ENCODE peak calls at places on chromosomes 13 and 19, in five cellular contexts. One of them, this sample, is unnamed.
A peak's percentile ranks its signal among the peaks of the same experiment; 100 is the strongest.

GRCh38 chr19:15025237-15025636 is 24.0 kb upstream of the CASP14 start:
- DNase-seq in HCT116: no peak
- DNase-seq in CD8-positive, alpha-beta T cell: no peak
- DNase-seq in MM.1S: no peak
- DNase-seq in CD8-positive, alpha-beta memory T cell: no peak
- DNase-seq in this sample: peak; percentile 17

GRCh38 chr13:113581871-113582270 is 2.7 kb upstream of the TFDP1 start:
- DNase-seq in HCT116: no peak
- DNase-seq in CD8-positive, alpha-beta T cell: no peak
- DNase-seq in MM.1S: no peak
- DNase-seq in CD8-positive, alpha-beta memory T cell: no peak
- DNase-seq in this sample: no peak

GRCh38 chr19:12806242-12807131 is at the start of gene RNASEH2A:
- DNase-seq in HCT116: peak; percentile 71
- DNase-seq in CD8-positive, alpha-beta T cell: peak; percentile 82
- DNase-seq in MM.1S: peak; percentile 94
- DNase-seq in CD8-positive, alpha-beta memory T cell: peak; percentile 79
- DNase-seq in this sample: peak; percentile 94

GRCh38 chr19:2328401-2329161 is at the start of the genes LSM7 and SPPL2B:
- DNase-seq in HCT116: peak; percentile 63
- DNase-seq in CD8-positive, alpha-beta T cell: peak; percentile 94
- DNase-seq in MM.1S: peak; percentile 96
- DNase-seq in CD8-positive, alpha-beta memory T cell: peak; percentile 90
- DNase-seq in this sample: peak; percentile 92

GRCh38 chr13:113209336-113209879 is at the start of gene CUL4A:
- DNase-seq in HCT116: peak; percentile 31
- DNase-seq in CD8-positive, alpha-beta T cell: peak; percentile 56
- DNase-seq in MM.1S: peak; percentile 70
- DNase-seq in CD8-positive, alpha-beta memory T cell: peak; percentile 64
- DNase-seq in this sample: peak; percentile 89

GRCh38 chr13:93227906-93228801 is 1.5 kb downstream of the GPC6 start:
- DNase-seq in HCT116: no peak
- DNase-seq in CD8-positive, alpha-beta T cell: no peak
- DNase-seq in MM.1S: peak; percentile 77
- DNase-seq in CD8-positive, alpha-beta memory T cell: no peak
- DNase-seq in this sample: peak; percentile 87

GRCh38 chr13:91375119-91375729 is 23.2 kb upstream of the GPC5 start:
- DNase-seq in HCT116: no peak
- DNase-seq in CD8-positive, alpha-beta T cell: no peak
- DNase-seq in MM.1S: peak; percentile 43
- DNase-seq in CD8-positive, alpha-beta memory T cell: no peak
- DNase-seq in this sample: no peak

GRCh38 chr19:1851581-1852293 is 3.5 kb upstream of the REXO1 start:
- DNase-seq in HCT116: no peak
- DNase-seq in CD8-positive, alpha-beta T cell: peak; percentile 64
- DNase-seq in MM.1S: no peak
- DNase-seq in CD8-positive, alpha-beta memory T cell: peak; percentile 45
- DNase-seq in this sample: no peak

GRCh38 chr19:13896227-13896626 is 9.7 kb downstream of the BRME1 start:
- DNase-seq in HCT116: no peak
- DNase-seq in CD8-positive, alpha-beta T cell: no peak
- DNase-seq in MM.1S: no peak
- DNase-seq in CD8-positive, alpha-beta memory T cell: no peak
- DNase-seq in this sample: no peak

GRCh38 chr19:55385749-55386514 is at the start of gene RPL28:
- DNase-seq in HCT116: peak; percentile 97
- DNase-seq in CD8-positive, alpha-beta T cell: peak; percentile 97
- DNase-seq in MM.1S: peak; percentile 99
- DNase-seq in CD8-positive, alpha-beta memory T cell: peak; percentile 96
- DNase-seq in this sample: peak; percentile 98

GRCh38 chr13:95552539-95553270 is at the start of gene CLDN10:
- DNase-seq in HCT116: no peak
- DNase-seq in CD8-positive, alpha-beta T cell: no peak
- DNase-seq in MM.1S: peak; percentile 32
- DNase-seq in CD8-positive, alpha-beta memory T cell: no peak
- DNase-seq in this sample: no peak

GRCh38 chr13:33740134-33740538 is 77.8 kb upstream of the RFC3 start:
- DNase-seq in HCT116: no peak
- DNase-seq in CD8-positive, alpha-beta T cell: no peak
- DNase-seq in MM.1S: no peak
- DNase-seq in CD8-positive, alpha-beta memory T cell: no peak
- DNase-seq in this sample: peak; percentile 37

GRCh38 chr13:58852076-58852475 is 1220.5 kb downstream of the PCDH17 start:
- DNase-seq in HCT116: no peak
- DNase-seq in CD8-positive, alpha-beta T cell: no peak
- DNase-seq in MM.1S: no peak
- DNase-seq in CD8-positive, alpha-beta memory T cell: no peak
- DNase-seq in this sample: no peak

GRCh38 chr19:46902402-46902766 is 41.6 kb downstream of the ARHGAP35 start:
- DNase-seq in HCT116: peak; percentile 71
- DNase-seq in CD8-positive, alpha-beta T cell: no peak
- DNase-seq in MM.1S: no peak
- DNase-seq in CD8-positive, alpha-beta memory T cell: no peak
- DNase-seq in this sample: no peak

GRCh38 chr13:48818495-48818961 is 157.2 kb upstream of the FNDC3A start:
- DNase-seq in HCT116: no peak
- DNase-seq in CD8-positive, alpha-beta T cell: no peak
- DNase-seq in MM.1S: no peak
- DNase-seq in CD8-positive, alpha-beta memory T cell: no peak
- DNase-seq in this sample: no peak

GRCh38 chr19:2376784-2377519 is 16.9 kb downstream of the TMPRSS9 start:
- DNase-seq in HCT116: no peak
- DNase-seq in CD8-positive, alpha-beta T cell: no peak
- DNase-seq in MM.1S: no peak
- DNase-seq in CD8-positive, alpha-beta memory T cell: no peak
- DNase-seq in this sample: no peak

GRCh38 chr19:43872547-43873336 is 45.6 kb downstream of the ZNF283 start:
- DNase-seq in HCT116: peak; percentile 10
- DNase-seq in CD8-positive, alpha-beta T cell: no peak
- DNase-seq in MM.1S: no peak
- DNase-seq in CD8-positive, alpha-beta memory T cell: no peak
- DNase-seq in this sample: no peak

GRCh38 chr19:18514800-18515682 is 6.8 kb downstream of the ELL start:
- DNase-seq in HCT116: no peak
- DNase-seq in CD8-positive, alpha-beta T cell: no peak
- DNase-seq in MM.1S: no peak
- DNase-seq in CD8-positive, alpha-beta memory T cell: peak; percentile 63
- DNase-seq in this sample: no peak

GRCh38 chr19:56707821-56708220 is 36.3 kb upstream of the ZNF835 start:
- DNase-seq in HCT116: no peak
- DNase-seq in CD8-positive, alpha-beta T cell: no peak
- DNase-seq in MM.1S: no peak
- DNase-seq in CD8-positive, alpha-beta memory T cell: no peak
- DNase-seq in this sample: no peak

GRCh38 chr19:4803736-4804695 is 12.5 kb downstream of the FEM1A start:
- DNase-seq in HCT116: peak; percentile 41
- DNase-seq in CD8-positive, alpha-beta T cell: peak; percentile 44
- DNase-seq in MM.1S: peak; percentile 67
- DNase-seq in CD8-positive, alpha-beta memory T cell: peak; percentile 53
- DNase-seq in this sample: peak; percentile 58

GRCh38 chr13:95641961-95642621 is 2.4 kb downstream of the DZIP1 start:
- DNase-seq in HCT116: no peak
- DNase-seq in CD8-positive, alpha-beta T cell: no peak
- DNase-seq in MM.1S: no peak
- DNase-seq in CD8-positive, alpha-beta memory T cell: no peak
- DNase-seq in this sample: no peak

GRCh38 chr13:49454388-49455015 is 10.4 kb downstream of the SETDB2 start:
- DNase-seq in HCT116: no peak
- DNase-seq in CD8-positive, alpha-beta T cell: no peak
- DNase-seq in MM.1S: peak; percentile 77
- DNase-seq in CD8-positive, alpha-beta memory T cell: no peak
- DNase-seq in this sample: no peak

GRCh38 chr19:54203151-54203611 is 2.5 kb downstream of the RPS9 start:
- DNase-seq in HCT116: no peak
- DNase-seq in CD8-positive, alpha-beta T cell: no peak
- DNase-seq in MM.1S: no peak
- DNase-seq in CD8-positive, alpha-beta memory T cell: no peak
- DNase-seq in this sample: no peak

GRCh38 chr19:36686365-36687213 is 823 bp upstream of the ZNF567 start:
- DNase-seq in HCT116: no peak
- DNase-seq in CD8-positive, alpha-beta T cell: no peak
- DNase-seq in MM.1S: no peak
- DNase-seq in CD8-positive, alpha-beta memory T cell: no peak
- DNase-seq in this sample: peak; percentile 31

GRCh38 chr13:46595136-46595917 is 42.4 kb downstream of the LRCH1 start:
- DNase-seq in HCT116: no peak
- DNase-seq in CD8-positive, alpha-beta T cell: no peak
- DNase-seq in MM.1S: no peak
- DNase-seq in CD8-positive, alpha-beta memory T cell: no peak
- DNase-seq in this sample: no peak

GRCh38 chr13:48222358-48223015 is 10.5 kb upstream of the ITM2B start:
- DNase-seq in HCT116: no peak
- DNase-seq in CD8-positive, alpha-beta T cell: no peak
- DNase-seq in MM.1S: no peak
- DNase-seq in CD8-positive, alpha-beta memory T cell: no peak
- DNase-seq in this sample: no peak

DNA sequence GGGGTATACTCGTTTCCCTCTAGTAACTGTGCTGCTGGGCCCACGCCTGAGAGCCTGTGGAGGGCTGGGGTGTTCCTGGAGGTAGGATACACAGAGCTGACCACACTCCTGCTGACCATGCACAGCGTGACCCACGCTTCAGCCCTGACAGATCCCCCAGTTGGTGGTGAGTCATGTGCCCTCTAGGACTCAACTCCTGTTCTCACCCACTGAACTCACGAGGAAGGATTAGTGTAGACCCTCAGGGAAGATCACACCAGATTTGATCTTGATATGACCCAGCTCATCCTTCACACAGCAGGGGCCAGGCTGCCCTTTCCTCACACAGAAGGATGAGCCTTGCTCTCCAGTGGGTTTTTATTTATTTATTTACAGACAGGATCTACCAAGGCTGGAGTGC is 13.3 kb upstream of the ACP7 start:
- DNase-seq in HCT116: no peak
- DNase-seq in CD8-positive, alpha-beta T cell: no peak
- DNase-seq in MM.1S: no peak
- DNase-seq in CD8-positive, alpha-beta memory T cell: no peak
- DNase-seq in this sample: no peak
- H3K27me3 ChIP-seq in HCT116: no peaks in the 10 kb centered on the region
- H3K27me3 ChIP-seq in CD8-positive, alpha-beta T cell: no peaks in the 10 kb centered on the region
- H3K27me3 ChIP-seq in MM.1S: peaks cover 9% of the 10 kb centered on the region
- H3K27me3 ChIP-seq in CD8-positive, alpha-beta memory T cell: no peaks in the 10 kb centered on the region
- H3K27me3 ChIP-seq in this sample: no peaks in the 10 kb centered on the region

DNA sequence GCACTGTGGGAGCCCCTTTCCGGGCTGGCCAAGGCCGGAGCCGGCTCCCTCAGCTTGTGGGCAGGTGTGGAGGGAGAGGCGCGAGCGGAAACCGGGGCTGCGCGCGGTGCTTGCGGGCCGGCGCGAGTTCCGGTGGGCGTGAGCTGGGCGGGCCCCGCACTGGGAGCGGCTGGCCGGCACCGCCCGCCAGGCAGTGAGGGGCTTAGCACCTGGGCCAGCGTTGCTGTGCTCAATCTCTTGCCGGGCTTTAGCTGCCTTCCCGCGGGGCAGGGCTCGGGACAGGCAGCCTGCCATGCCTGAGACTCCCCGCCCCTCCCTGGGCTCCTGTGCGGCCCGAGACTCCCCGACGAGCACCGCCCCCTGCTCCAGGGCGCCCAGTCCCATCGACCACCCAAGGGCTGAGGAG is 405.2 kb upstream of the PRR20A start:
- DNase-seq in HCT116: no peak
- DNase-seq in CD8-positive, alpha-beta T cell: no peak
- DNase-seq in MM.1S: no peak
- DNase-seq in CD8-positive, alpha-beta memory T cell: no peak
- DNase-seq in this sample: no peak
- H3K4me3 ChIP-seq in HCT116: no peak overlapping the region
- H3K4me3 ChIP-seq in CD8-positive, alpha-beta T cell: no peak overlapping the region
- H3K4me3 ChIP-seq in MM.1S: no peak overlapping the region
- H3K4me3 ChIP-seq in CD8-positive, alpha-beta memory T cell: no peak overlapping the region
- H3K4me3 ChIP-seq in this sample: no peak overlapping the region

GRCh38 chr19:7393934-7394508 is 45.3 kb downstream of the ARHGEF18 start:
- DNase-seq in HCT116: no peak
- DNase-seq in CD8-positive, alpha-beta T cell: no peak
- DNase-seq in MM.1S: no peak
- DNase-seq in CD8-positive, alpha-beta memory T cell: no peak
- DNase-seq in this sample: no peak
- H3K4me1 ChIP-seq in HCT116: peaks cover 74% of the 10 kb centered on the region
- H3K4me1 ChIP-seq in CD8-positive, alpha-beta T cell: peaks cover 26% of the 10 kb centered on the region
- H3K4me1 ChIP-seq in MM.1S: peaks cover 5% of the 10 kb centered on the region
- H3K4me1 ChIP-seq in CD8-positive, alpha-beta memory T cell: peaks cover 38% of the 10 kb centered on the region
- H3K4me1 ChIP-seq in this sample: peaks cover 17% of the 10 kb centered on the region

GRCh38 chr19:33755314-33756020 is 41.2 kb upstream of the KCTD15 start:
- DNase-seq in HCT116: no peak
- DNase-seq in CD8-positive, alpha-beta T cell: no peak
- DNase-seq in MM.1S: no peak
- DNase-seq in CD8-positive, alpha-beta memory T cell: no peak
- DNase-seq in this sample: no peak
- H3K27me3 ChIP-seq in HCT116: peaks cover 16% of the 10 kb centered on the region
- H3K27me3 ChIP-seq in CD8-positive, alpha-beta T cell: no peaks in the 10 kb centered on the region
- H3K27me3 ChIP-seq in MM.1S: peaks cover 4% of the 10 kb centered on the region
- H3K27me3 ChIP-seq in CD8-positive, alpha-beta memory T cell: no peaks in the 10 kb centered on the region
- H3K27me3 ChIP-seq in this sample: no peaks in the 10 kb centered on the region

DNA sequence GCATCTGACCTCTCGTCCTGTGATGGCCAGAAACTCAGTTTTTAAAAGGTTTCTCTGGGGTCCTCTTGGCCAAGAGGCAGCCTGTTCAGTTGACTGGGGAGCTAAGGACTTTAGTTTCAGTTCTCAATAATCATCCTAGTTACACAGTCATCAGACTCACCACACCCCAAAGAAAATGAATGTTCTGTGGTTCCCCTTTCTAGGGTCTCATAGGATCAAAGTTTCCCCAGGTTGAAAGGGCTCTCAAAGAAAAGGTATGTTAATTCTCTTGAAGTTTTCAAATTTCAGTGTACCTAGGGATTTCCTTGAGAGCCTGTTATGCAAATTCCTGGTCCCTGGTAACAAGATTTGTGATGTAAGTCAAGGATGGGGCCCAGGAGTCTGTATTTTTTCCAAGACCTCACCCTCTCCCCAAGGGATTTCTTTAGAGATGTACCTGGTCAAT is 94.9 kb downstream of the FAM216B start:
- DNase-seq in HCT116: no peak
- DNase-seq in CD8-positive, alpha-beta T cell: no peak
- DNase-seq in MM.1S: no peak
- DNase-seq in CD8-positive, alpha-beta memory T cell: no peak
- DNase-seq in this sample: no peak
- H3K4me3 ChIP-seq in HCT116: no peak overlapping the region
- H3K4me3 ChIP-seq in CD8-positive, alpha-beta T cell: no peak overlapping the region
- H3K4me3 ChIP-seq in MM.1S: no peak overlapping the region
- H3K4me3 ChIP-seq in CD8-positive, alpha-beta memory T cell: no peak overlapping the region
- H3K4me3 ChIP-seq in this sample: no peak overlapping the region

GRCh38 chr13:109869312-109870237 is 83.2 kb upstream of the IRS2 start:
- DNase-seq in HCT116: no peak
- DNase-seq in CD8-positive, alpha-beta T cell: peak; percentile 0
- DNase-seq in MM.1S: no peak
- DNase-seq in CD8-positive, alpha-beta memory T cell: no peak
- DNase-seq in this sample: peak; percentile 7

GRCh38 chr13:109872864-109873263 is 86.5 kb upstream of the IRS2 start:
- DNase-seq in HCT116: no peak
- DNase-seq in CD8-positive, alpha-beta T cell: no peak
- DNase-seq in MM.1S: no peak
- DNase-seq in CD8-positive, alpha-beta memory T cell: no peak
- DNase-seq in this sample: no peak

GRCh38 chr13:109868583-109869311 is 82.4 kb upstream of the IRS2 start:
- DNase-seq in HCT116: no peak
- DNase-seq in CD8-positive, alpha-beta T cell: no peak
- DNase-seq in MM.1S: no peak
- DNase-seq in CD8-positive, alpha-beta memory T cell: no peak
- DNase-seq in this sample: no peak

GRCh38 chr13:109870281-109871017 is 84.1 kb upstream of the IRS2 start:
- DNase-seq in HCT116: no peak
- DNase-seq in CD8-positive, alpha-beta T cell: no peak
- DNase-seq in MM.1S: no peak
- DNase-seq in CD8-positive, alpha-beta memory T cell: no peak
- DNase-seq in this sample: no peak

GRCh38 chr13:109871018-109871370 is 84.6 kb upstream of the IRS2 start:
- DNase-seq in HCT116: no peak
- DNase-seq in CD8-positive, alpha-beta T cell: no peak
- DNase-seq in MM.1S: no peak
- DNase-seq in CD8-positive, alpha-beta memory T cell: no peak
- DNase-seq in this sample: no peak
- H3K4me1 ChIP-seq in HCT116: peaks cover 8% of the 10 kb centered on the region
- H3K4me1 ChIP-seq in CD8-positive, alpha-beta T cell: peaks cover 6% of the 10 kb centered on the region
- H3K4me1 ChIP-seq in MM.1S: no peaks in the 10 kb centered on the region
- H3K4me1 ChIP-seq in CD8-positive, alpha-beta memory T cell: no peaks in the 10 kb centered on the region
- H3K4me1 ChIP-seq in this sample: no peaks in the 10 kb centered on the region